ENCODE peak calls at places on chromosomes 16 and 17, in eight cellular contexts. One of them, this sample, is unnamed. For H3K9me3 and H3K4me1, the result is how much of the 10 kb centered on the place peaks cover.

GRCh38 chr17:72529386-72529785 is 408.6 kb downstream of the SOX9 start:
- DNase-seq in stomach: no peak
- DNase-seq in CD8-positive, alpha-beta T cell: no peak
- DNase-seq in CD8-positive, alpha-beta memory T cell: no peak
- DNase-seq in endothelial cell of umbilical vein: no peak
- DNase-seq in uterus: no peak
- DNase-seq in OCI-LY7: no peak
- DNase-seq in pancreas: no peak
- DNase-seq in this sample: no peak

GRCh38 chr17:74866198-74866835 is 6.5 kb downstream of the FDXR start:
- DNase-seq in OCI-LY7: no peak
- DNase-seq in CD8-positive, alpha-beta memory T cell: no peak
- DNase-seq in uterus: no peak
- DNase-seq in pancreas: no peak
- DNase-seq in endothelial cell of umbilical vein: no peak
- DNase-seq in stomach: no peak
- DNase-seq in CD8-positive, alpha-beta T cell: no peak
- DNase-seq in this sample: no peak

GRCh38 chr16:70432800-70433455 is 6.0 kb downstream of the ST3GAL2 start:
- DNase-seq in endothelial cell of umbilical vein: no peak
- DNase-seq in uterus: no peak
- DNase-seq in CD8-positive, alpha-beta T cell: no peak
- DNase-seq in OCI-LY7: peak
- DNase-seq in CD8-positive, alpha-beta memory T cell: no peak
- DNase-seq in stomach: no peak
- DNase-seq in pancreas: no peak
- DNase-seq in this sample: no peak

GRCh38 chr17:76102944-76103273 is 678 bp downstream of the EXOC7 start:
- DNase-seq in CD8-positive, alpha-beta memory T cell: no peak
- DNase-seq in uterus: no peak
- DNase-seq in CD8-positive, alpha-beta T cell: no peak
- DNase-seq in pancreas: no peak
- DNase-seq in OCI-LY7: no peak
- DNase-seq in endothelial cell of umbilical vein: no peak
- DNase-seq in stomach: no peak
- DNase-seq in this sample: no peak

GRCh38 chr17:57931488-57932137 is 23.6 kb downstream of the CUEDC1 start:
- DNase-seq in endothelial cell of umbilical vein: no peak
- DNase-seq in stomach: no peak
- DNase-seq in uterus: no peak
- DNase-seq in CD8-positive, alpha-beta T cell: no peak
- DNase-seq in pancreas: no peak
- DNase-seq in CD8-positive, alpha-beta memory T cell: no peak
- DNase-seq in OCI-LY7: no peak
- DNase-seq in this sample: no peak

GRCh38 chr17:82350182-82351030 is 8.6 kb upstream of the TEX19 start:
- DNase-seq in pancreas: no peak
- DNase-seq in uterus: no peak
- DNase-seq in CD8-positive, alpha-beta T cell: no peak
- DNase-seq in OCI-LY7: peak
- DNase-seq in CD8-positive, alpha-beta memory T cell: no peak
- DNase-seq in endothelial cell of umbilical vein: no peak
- DNase-seq in stomach: no peak
- DNase-seq in this sample: peak

GRCh38 chr16:67206838-67207115 is 7.8 kb downstream of the ELMO3 start:
- DNase-seq in pancreas: no peak
- DNase-seq in CD8-positive, alpha-beta T cell: no peak
- DNase-seq in stomach: no peak
- DNase-seq in OCI-LY7: no peak
- DNase-seq in uterus: no peak
- DNase-seq in CD8-positive, alpha-beta memory T cell: no peak
- DNase-seq in endothelial cell of umbilical vein: no peak
- DNase-seq in this sample: no peak

GRCh38 chr17:7721612-7722011 is 4.1 kb downstream of the DNAH2 start:
- DNase-seq in OCI-LY7: no peak
- DNase-seq in CD8-positive, alpha-beta T cell: no peak
- DNase-seq in stomach: no peak
- DNase-seq in endothelial cell of umbilical vein: no peak
- DNase-seq in pancreas: no peak
- DNase-seq in CD8-positive, alpha-beta memory T cell: no peak
- DNase-seq in uterus: no peak
- DNase-seq in this sample: no peak

GRCh38 chr16:86747761-86748160 is 169.4 kb downstream of the FOXL1 start:
- DNase-seq in endothelial cell of umbilical vein: no peak
- DNase-seq in CD8-positive, alpha-beta T cell: no peak
- DNase-seq in pancreas: no peak
- DNase-seq in stomach: no peak
- DNase-seq in uterus: no peak
- DNase-seq in OCI-LY7: no peak
- DNase-seq in CD8-positive, alpha-beta memory T cell: no peak
- DNase-seq in this sample: no peak

GRCh38 chr17:13016881-13017622 is 775 bp downstream of the ELAC2 start:
- DNase-seq in CD8-positive, alpha-beta T cell: no peak
- DNase-seq in stomach: no peak
- DNase-seq in endothelial cell of umbilical vein: no peak
- DNase-seq in OCI-LY7: no peak
- DNase-seq in pancreas: no peak
- DNase-seq in uterus: no peak
- DNase-seq in CD8-positive, alpha-beta memory T cell: no peak
- DNase-seq in this sample: peak

GRCh38 chr17:10748475-10749110 is 18.8 kb upstream of the TMEM220 start:
- DNase-seq in endothelial cell of umbilical vein: no peak
- DNase-seq in stomach: no peak
- DNase-seq in OCI-LY7: no peak
- DNase-seq in pancreas: no peak
- DNase-seq in CD8-positive, alpha-beta memory T cell: no peak
- DNase-seq in uterus: no peak
- DNase-seq in CD8-positive, alpha-beta T cell: no peak
- DNase-seq in this sample: no peak

GRCh38 chr16:7161886-7162285 is 170.8 kb upstream of the RBFOX1 start:
- DNase-seq in endothelial cell of umbilical vein: no peak
- DNase-seq in stomach: no peak
- DNase-seq in CD8-positive, alpha-beta T cell: no peak
- DNase-seq in CD8-positive, alpha-beta memory T cell: no peak
- DNase-seq in OCI-LY7: no peak
- DNase-seq in uterus: no peak
- DNase-seq in pancreas: no peak
- DNase-seq in this sample: no peak

GRCh38 chr16:30122621-30123160 is 329 bp downstream of the MAPK3 start:
- DNase-seq in stomach: no peak
- DNase-seq in uterus: no peak
- DNase-seq in endothelial cell of umbilical vein: peak
- DNase-seq in CD8-positive, alpha-beta memory T cell: no peak
- DNase-seq in pancreas: no peak
- DNase-seq in OCI-LY7: peak
- DNase-seq in CD8-positive, alpha-beta T cell: peak
- DNase-seq in this sample: no peak

GRCh38 chr16:15415411-15416070 is 18.8 kb upstream of the BMERB1 start:
- DNase-seq in CD8-positive, alpha-beta T cell: no peak
- DNase-seq in pancreas: no peak
- DNase-seq in OCI-LY7: no peak
- DNase-seq in stomach: no peak
- DNase-seq in endothelial cell of umbilical vein: no peak
- DNase-seq in uterus: no peak
- DNase-seq in CD8-positive, alpha-beta memory T cell: no peak
- DNase-seq in this sample: no peak

GRCh38 chr16:47511882-47512281 is 50.8 kb downstream of the PHKB start:
- DNase-seq in OCI-LY7: no peak
- DNase-seq in endothelial cell of umbilical vein: no peak
- DNase-seq in uterus: no peak
- DNase-seq in stomach: no peak
- DNase-seq in CD8-positive, alpha-beta T cell: no peak
- DNase-seq in pancreas: no peak
- DNase-seq in CD8-positive, alpha-beta memory T cell: no peak
- DNase-seq in this sample: no peak

DNA sequence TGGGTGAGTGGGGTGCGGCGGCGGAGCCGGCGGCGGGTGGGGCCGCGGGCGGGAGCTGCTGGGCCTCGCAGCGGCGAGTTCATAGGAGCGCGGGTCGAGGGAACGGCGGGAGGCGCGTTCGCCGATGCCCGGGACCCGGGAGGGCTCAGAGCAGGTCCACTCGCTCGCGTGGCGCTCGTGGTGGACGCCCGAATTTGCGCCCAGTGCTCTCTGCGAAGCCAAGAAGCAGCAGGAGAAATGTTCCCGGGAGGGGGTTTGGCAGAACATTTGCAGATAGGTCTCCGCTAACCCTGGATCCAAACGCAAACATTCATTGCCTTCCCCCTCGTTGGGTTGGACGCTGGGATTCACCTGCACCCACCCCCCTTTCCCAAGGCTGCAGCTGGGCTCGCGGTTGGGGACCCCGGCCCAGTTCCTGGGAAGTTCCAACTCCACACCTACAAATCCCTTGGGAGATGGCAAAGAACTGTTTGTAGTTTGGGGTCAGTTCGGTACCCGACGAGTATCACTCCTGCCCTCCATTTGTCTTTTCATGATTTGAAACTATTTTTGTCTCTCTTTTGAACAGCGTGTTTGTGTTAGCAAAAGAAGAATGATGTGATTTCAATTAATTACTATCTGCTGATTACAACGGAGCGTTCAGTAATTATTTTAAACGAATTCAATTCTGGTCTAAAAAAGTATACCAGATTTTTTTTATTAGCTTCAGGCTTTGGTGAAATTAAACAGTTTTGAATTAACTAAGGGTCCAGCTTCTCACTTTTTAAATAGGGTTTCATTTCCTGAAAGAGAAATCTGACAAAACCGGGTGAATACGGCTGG is 2.3 kb downstream of the NTN1 start:
- DNase-seq in endothelial cell of umbilical vein: no peak
- DNase-seq in uterus: no peak
- DNase-seq in CD8-positive, alpha-beta memory T cell: no peak
- DNase-seq in CD8-positive, alpha-beta T cell: no peak
- DNase-seq in pancreas: no peak
- DNase-seq in OCI-LY7: no peak
- DNase-seq in stomach: no peak
- DNase-seq in this sample: no peak
- H3K4me3 ChIP-seq in endothelial cell of umbilical vein: no peak
- H3K4me3 ChIP-seq in uterus: peak
- H3K4me3 ChIP-seq in CD8-positive, alpha-beta memory T cell: no peak
- H3K4me3 ChIP-seq in CD8-positive, alpha-beta T cell: peak
- H3K4me3 ChIP-seq in pancreas: peak
- H3K4me3 ChIP-seq in OCI-LY7: no peak
- H3K4me3 ChIP-seq in stomach: peak
- H3K4me3 ChIP-seq in this sample: no peak

GRCh38 chr17:80708497-80708896 is 163.9 kb downstream of the RPTOR start:
- DNase-seq in OCI-LY7: no peak
- DNase-seq in CD8-positive, alpha-beta T cell: no peak
- DNase-seq in CD8-positive, alpha-beta memory T cell: no peak
- DNase-seq in pancreas: no peak
- DNase-seq in uterus: no peak
- DNase-seq in stomach: no peak
- DNase-seq in endothelial cell of umbilical vein: no peak
- DNase-seq in this sample: no peak

GRCh38 chr17:80709090-80709695 is 164.6 kb downstream of the RPTOR start:
- DNase-seq in endothelial cell of umbilical vein: no peak
- DNase-seq in OCI-LY7: no peak
- DNase-seq in CD8-positive, alpha-beta T cell: no peak
- DNase-seq in pancreas: no peak
- DNase-seq in uterus: no peak
- DNase-seq in CD8-positive, alpha-beta memory T cell: no peak
- DNase-seq in stomach: no peak
- DNase-seq in this sample: peak

GRCh38 chr17:80712089-80712488 is 167.5 kb downstream of the RPTOR start:
- DNase-seq in stomach: no peak
- DNase-seq in CD8-positive, alpha-beta memory T cell: no peak
- DNase-seq in endothelial cell of umbilical vein: no peak
- DNase-seq in OCI-LY7: no peak
- DNase-seq in uterus: no peak
- DNase-seq in pancreas: no peak
- DNase-seq in CD8-positive, alpha-beta T cell: no peak
- DNase-seq in this sample: no peak

GRCh38 chr17:80712610-80713009 is 168.0 kb downstream of the RPTOR start:
- DNase-seq in CD8-positive, alpha-beta T cell: no peak
- DNase-seq in CD8-positive, alpha-beta memory T cell: no peak
- DNase-seq in OCI-LY7: no peak
- DNase-seq in uterus: no peak
- DNase-seq in endothelial cell of umbilical vein: no peak
- DNase-seq in pancreas: no peak
- DNase-seq in stomach: no peak
- DNase-seq in this sample: no peak

GRCh38 chr17:80710716-80711115 is 166.1 kb downstream of the RPTOR start:
- DNase-seq in OCI-LY7: no peak
- DNase-seq in stomach: no peak
- DNase-seq in uterus: no peak
- DNase-seq in pancreas: no peak
- DNase-seq in CD8-positive, alpha-beta T cell: no peak
- DNase-seq in endothelial cell of umbilical vein: no peak
- DNase-seq in CD8-positive, alpha-beta memory T cell: no peak
- DNase-seq in this sample: no peak
- H3K9me3 ChIP-seq in OCI-LY7: under half
- H3K9me3 ChIP-seq in stomach: under half
- H3K9me3 ChIP-seq in uterus: under half
- H3K9me3 ChIP-seq in pancreas: under half
- H3K9me3 ChIP-seq in CD8-positive, alpha-beta T cell: under half
- H3K9me3 ChIP-seq in endothelial cell of umbilical vein: under half
- H3K9me3 ChIP-seq in CD8-positive, alpha-beta memory T cell: under half
- H3K9me3 ChIP-seq in this sample: under half

DNA sequence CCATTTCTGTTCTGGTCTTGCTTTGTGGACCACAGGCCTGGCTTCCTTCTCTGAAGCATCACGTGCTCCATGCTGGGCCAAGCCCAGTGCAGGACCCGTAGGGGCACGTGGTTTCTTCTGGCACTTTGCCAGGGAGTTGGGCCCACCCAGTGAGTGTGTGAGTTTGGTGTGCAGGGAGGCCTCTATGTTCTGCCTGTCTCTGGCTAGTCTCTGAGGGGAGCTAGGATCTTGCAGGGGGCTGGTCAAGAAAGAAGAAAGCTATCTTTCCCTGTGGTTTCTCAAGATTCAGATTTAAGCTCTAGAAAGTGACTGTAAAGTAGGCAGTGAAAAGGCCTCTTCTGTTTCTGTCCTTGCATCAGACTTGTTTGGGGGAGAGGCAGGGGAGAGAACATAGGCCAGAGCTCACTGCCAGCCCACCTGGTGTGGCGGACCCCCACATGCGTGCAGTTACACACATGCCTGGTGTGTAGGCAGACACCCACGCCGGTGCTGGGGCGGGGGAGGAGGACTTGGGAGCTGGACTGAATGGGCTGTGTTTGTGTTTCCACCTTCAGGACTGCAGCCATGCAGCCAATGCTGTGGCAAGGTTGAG is 11.8 kb downstream of the LASP1 start:
- DNase-seq in uterus: peak
- DNase-seq in stomach: peak
- DNase-seq in OCI-LY7: peak
- DNase-seq in CD8-positive, alpha-beta T cell: peak
- DNase-seq in endothelial cell of umbilical vein: peak
- DNase-seq in pancreas: no peak
- DNase-seq in CD8-positive, alpha-beta memory T cell: peak
- DNase-seq in this sample: peak
- H3K4me1 ChIP-seq in uterus: under half
- H3K4me1 ChIP-seq in stomach: half or more
- H3K4me1 ChIP-seq in OCI-LY7: half or more
- H3K4me1 ChIP-seq in CD8-positive, alpha-beta T cell: half or more
- H3K4me1 ChIP-seq in endothelial cell of umbilical vein: under half
- H3K4me1 ChIP-seq in pancreas: under half
- H3K4me1 ChIP-seq in CD8-positive, alpha-beta memory T cell: half or more
- H3K4me1 ChIP-seq in this sample: half or more

GRCh38 chr16:4612474-4612931 is 2.2 kb downstream of the UBALD1 start:
- DNase-seq in OCI-LY7: peak
- DNase-seq in endothelial cell of umbilical vein: no peak
- DNase-seq in CD8-positive, alpha-beta T cell: no peak
- DNase-seq in CD8-positive, alpha-beta memory T cell: no peak
- DNase-seq in stomach: no peak
- DNase-seq in pancreas: no peak
- DNase-seq in uterus: no peak
- DNase-seq in this sample: no peak
- H3K4me3 ChIP-seq in OCI-LY7: no peak
- H3K4me3 ChIP-seq in endothelial cell of umbilical vein: no peak
- H3K4me3 ChIP-seq in CD8-positive, alpha-beta T cell: no peak
- H3K4me3 ChIP-seq in CD8-positive, alpha-beta memory T cell: no peak
- H3K4me3 ChIP-seq in stomach: peak
- H3K4me3 ChIP-seq in pancreas: no peak
- H3K4me3 ChIP-seq in uterus: no peak
- H3K4me3 ChIP-seq in this sample: no peak

This sample was measured in CD4-positive, CD25-positive, alpha-beta regulatory T cell.